ENCODE peak calls at places on chromosomes 16 and 17, in six cellular contexts. U is mesendoderm, J is IMR-90, M is mesenchymal stem cell, E is H9, O is H1. T is an unnamed sample.

GRCh38 chr17:7445011-7445927 is at the start of gene CHRNB1:
- DNase-seq in U (peak; percentile 88), O (peak; percentile 80), M (peak; percentile 57), J (peak; percentile 27), E (peak; percentile 99), T (peak; percentile 85)

GRCh38 chr16:77457046-77457445 is 22.2 kb upstream of the ADAMTS18 start:
- DNase-seq in M (no peak), J (no peak), O (no peak), E (no peak), U (no peak), T (no peak)

GRCh38 chr16:46715769-46716305 is 26.4 kb downstream of the ORC6 start:
- DNase-seq in O (no peak), M (no peak), U (no peak), E (no peak), J (no peak), T (no peak)

GRCh38 chr16:25512041-25512440 is 179.7 kb upstream of the HS3ST4 start:
- DNase-seq in O (no peak), J (no peak), E (no peak), M (no peak), U (no peak), T (no peak)

GRCh38 chr17:52604105-52604504 is 445.6 kb upstream of the CA10 start:
- DNase-seq in E (no peak), J (no peak), M (no peak), O (no peak), U (no peak), T (no peak)

GRCh38 chr17:47197821-47198220 is 8.7 kb upstream of the CDC27 start:
- DNase-seq in J (no peak), E (no peak), O (no peak), M (no peak), U (peak; percentile 15), T (no peak)

GRCh38 chr17:306536-307294 is 45.9 kb downstream of the RPH3AL start:
- DNase-seq in M (no peak), J (no peak), O (no peak), E (no peak), U (no peak), T (no peak)

GRCh38 chr17:19744492-19744891 is 3.6 kb downstream of the ALDH3A1 start:
- DNase-seq in M (no peak), E (no peak), O (no peak), J (no peak), U (no peak), T (no peak)

GRCh38 chr17:49217651-49218413 is 7.3 kb downstream of the ABI3 start:
- DNase-seq in O (no peak), E (no peak), M (no peak), U (no peak), J (no peak), T (no peak)

GRCh38 chr17:42561908-42562844 is at the start of gene COASY:
- DNase-seq in E (peak; percentile 99), M (peak; percentile 97), U (peak; percentile 99), J (peak; percentile 97), O (peak; percentile 93), T (peak; percentile 92)

GRCh38 chr17:82177761-82178498 is 34.7 kb downstream of the CCDC57 start:
- DNase-seq in E (no peak), J (no peak), M (no peak), O (no peak), U (no peak), T (no peak)

GRCh38 chr17:82179412-82179811 is 33.2 kb downstream of the CCDC57 start:
- DNase-seq in O (no peak), M (no peak), E (no peak), U (no peak), J (no peak), T (no peak)

GRCh38 chr17:82178499-82179290 is 33.9 kb downstream of the CCDC57 start:
- DNase-seq in M (no peak), U (no peak), J (no peak), O (no peak), E (no peak), T (no peak)

GRCh38 chr17:82180776-82181528 is 31.7 kb downstream of the CCDC57 start:
- DNase-seq in U (no peak), M (no peak), O (no peak), E (no peak), J (no peak), T (no peak)

DNA sequence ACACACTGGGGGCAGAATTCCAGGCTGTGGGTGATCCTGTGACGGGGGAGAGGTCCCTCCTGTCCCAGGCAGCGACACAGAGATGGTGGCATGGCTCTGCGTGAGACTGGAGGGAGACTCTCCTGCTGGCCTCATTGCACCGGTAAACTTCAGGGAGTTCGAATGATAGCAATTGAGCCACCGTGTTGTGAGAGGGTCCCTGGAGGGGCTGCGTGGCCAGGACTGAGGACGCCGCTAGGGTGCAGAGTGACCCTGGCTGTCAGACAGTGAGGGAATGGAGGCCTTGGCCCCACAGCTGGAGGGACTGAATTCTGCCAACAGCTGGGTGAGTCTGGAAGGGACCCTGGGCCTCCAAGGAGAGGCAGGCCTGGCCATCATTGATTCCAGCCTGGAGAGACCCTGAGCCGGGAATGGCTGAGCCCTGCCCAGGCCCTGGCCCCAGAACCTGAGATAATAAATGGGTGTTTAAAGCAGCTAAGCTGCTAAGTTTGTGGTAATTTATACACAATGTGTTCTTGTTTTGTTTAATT is 32.6 kb downstream of the CCDC57 start:
- DNase-seq in O (no peak), J (no peak), E (no peak), U (no peak), M (no peak), T (no peak)
- H2BK15ac ChIP-seq in O (no peak overlapping the region), J (no peak overlapping the region), E (no peak overlapping the region), U (no peak overlapping the region), M (no peak overlapping the region), T (no peak overlapping the region)

DNA sequence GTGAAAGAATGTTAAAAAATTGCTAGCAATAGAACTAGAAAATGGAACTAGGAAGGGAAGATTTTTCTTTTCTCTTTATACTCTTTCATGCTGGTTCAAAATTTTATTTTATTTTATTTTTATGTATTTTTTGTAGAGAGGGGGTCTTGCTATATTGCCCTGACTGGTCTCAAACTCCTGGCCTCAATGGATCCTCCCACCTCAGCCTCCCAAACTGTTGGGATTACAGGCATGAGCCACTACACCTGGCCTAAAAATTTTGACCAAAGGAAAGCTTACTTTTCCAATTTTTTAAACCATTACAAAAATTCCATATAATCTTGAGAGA is 10.0 kb upstream of the TERF2 start:
- DNase-seq in M (no peak), J (no peak), U (no peak), O (no peak), E (no peak), T (no peak)
- H3K4me1 ChIP-seq in M (peaks cover 10% of the 10 kb centered on the region), J (peaks cover 12% of the 10 kb centered on the region), U (no peaks in the 10 kb centered on the region), O (peaks cover 2% of the 10 kb centered on the region), E (no peaks in the 10 kb centered on the region), T (no peaks in the 10 kb centered on the region)

GRCh38 chr17:4514206-4514605 is 15.5 kb downstream of the SPNS2 start:
- DNase-seq in E (no peak), M (no peak), U (peak; percentile 71), O (no peak), J (no peak), T (no peak)
- H2AK5ac ChIP-seq in E (no peak overlapping the region), M (no peak overlapping the region), U (no peak overlapping the region), O (no peak overlapping the region), J (no peak overlapping the region), T (peak overlapping the region; percentile 98)

DNA sequence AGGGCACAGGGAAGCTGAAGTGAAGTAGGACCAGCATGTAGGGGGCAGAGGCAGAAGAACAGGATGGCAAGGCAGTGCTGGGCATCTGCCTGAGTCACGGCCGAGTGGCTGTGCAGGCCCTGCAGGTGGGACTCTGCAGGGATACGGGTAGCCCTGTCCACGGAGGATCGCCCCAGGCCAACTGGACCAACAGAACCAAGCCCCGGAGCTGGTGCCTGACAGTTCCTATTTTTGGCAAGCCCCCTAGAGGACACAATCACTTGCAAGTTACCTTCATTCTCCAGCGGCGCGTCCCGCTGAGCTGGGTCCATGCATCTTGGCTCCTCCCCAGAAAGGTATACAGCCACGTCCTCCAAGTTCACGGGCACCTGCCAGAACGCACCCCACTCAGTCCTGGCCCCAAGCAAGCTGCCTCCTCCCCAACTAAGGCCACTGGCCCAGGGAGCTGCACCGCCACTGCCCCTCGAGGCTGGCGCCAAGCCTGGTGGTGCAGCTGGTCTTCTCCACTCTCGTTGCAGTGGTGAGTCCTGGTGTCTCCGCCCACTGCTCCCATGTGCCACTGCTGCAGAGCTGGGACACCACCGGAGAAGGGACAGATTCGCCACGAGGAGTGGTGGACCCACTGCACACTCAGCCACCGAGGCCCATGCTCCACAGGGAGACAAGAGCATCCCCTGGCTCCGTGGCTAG is 6.6 kb downstream of the ZNF500 start:
- DNase-seq in U (no peak), O (no peak), J (no peak), E (no peak), M (no peak), T (no peak)
- H2BK15ac ChIP-seq in U (no peak overlapping the region), O (no peak overlapping the region), J (no peak overlapping the region), E (no peak overlapping the region), M (no peak overlapping the region), T (no peak overlapping the region)

DNA sequence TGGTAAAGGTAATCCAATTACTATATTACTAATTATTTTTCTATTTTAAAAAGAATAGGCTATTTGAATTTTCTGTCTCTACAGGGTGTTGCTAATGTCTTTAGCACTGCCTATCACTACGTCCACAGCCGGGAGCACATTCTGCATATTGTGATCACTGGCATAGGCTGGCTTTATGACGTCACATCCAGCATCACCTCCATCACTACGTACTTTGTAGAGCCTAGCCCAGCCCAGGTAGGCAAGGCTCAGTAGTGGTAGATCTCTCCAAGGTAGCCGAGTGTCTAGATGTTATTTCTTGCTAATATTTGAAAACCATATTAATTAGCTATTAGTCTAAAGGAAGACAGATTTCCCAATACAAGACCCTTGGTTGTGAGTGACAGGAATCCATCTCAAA is 33.8 kb upstream of the NSRP1 start:
- DNase-seq in U (no peak), M (no peak), E (no peak), O (no peak), J (no peak), T (no peak)
- H3K4me1 ChIP-seq in U (no peaks in the 10 kb centered on the region), M (no peaks in the 10 kb centered on the region), E (no peaks in the 10 kb centered on the region), O (no peaks in the 10 kb centered on the region), J (no peaks in the 10 kb centered on the region), T (no peaks in the 10 kb centered on the region)

GRCh38 chr17:45160505-45161287 is 979 bp upstream of the HEXIM2 start:
- DNase-seq in O (no peak), M (peak; percentile 73), J (peak; percentile 61), E (peak; percentile 95), U (peak; percentile 97), T (peak; percentile 85)
- H2AK5ac ChIP-seq in O (peak overlapping the region; percentile 71), M (peak overlapping the region; percentile 100), J (peak overlapping the region; percentile 99), E (no peak overlapping the region), U (peak overlapping the region; percentile 79), T (peak overlapping the region; percentile 97)